ENCODE peak calls at places on chromosomes 12 and 14, in six cellular contexts. One of them, this sample, is unnamed.

GRCh38 chr14:68147331-68147730 is 327.8 kb downstream of the RAD51B start:
- DNase-seq in transverse colon: no peak
- DNase-seq in lung: no peak
- DNase-seq in body of pancreas: no peak
- DNase-seq in HepG2: no peak
- DNase-seq in tibial nerve: no peak
- DNase-seq in this sample: no peak

GRCh38 chr12:20865873-20866272 is 55.4 kb downstream of the SLCO1B3 start:
- DNase-seq in transverse colon: no peak
- DNase-seq in lung: no peak
- DNase-seq in body of pancreas: no peak
- DNase-seq in HepG2: no peak
- DNase-seq in tibial nerve: no peak
- DNase-seq in this sample: no peak

GRCh38 chr14:74647061-74647833 is 35.2 kb upstream of the LTBP2 start:
- DNase-seq in tibial nerve: no peak
- DNase-seq in body of pancreas: no peak
- DNase-seq in HepG2: no peak
- DNase-seq in lung: no peak
- DNase-seq in transverse colon: no peak
- DNase-seq in this sample: no peak

GRCh38 chr12:111363578-111363977 is 5.3 kb downstream of the PHETA1 start:
- DNase-seq in lung: no peak
- DNase-seq in transverse colon: no peak
- DNase-seq in body of pancreas: peak; percentile 46
- DNase-seq in HepG2: no peak
- DNase-seq in tibial nerve: no peak
- DNase-seq in this sample: no peak

GRCh38 chr12:127149226-127149964 is 1117.6 kb upstream of the TMEM132C start:
- DNase-seq in lung: no peak
- DNase-seq in HepG2: no peak
- DNase-seq in body of pancreas: no peak
- DNase-seq in tibial nerve: no peak
- DNase-seq in transverse colon: no peak
- DNase-seq in this sample: no peak

GRCh38 chr12:81942588-81942987 is 183.4 kb upstream of the PPFIA2 start:
- DNase-seq in body of pancreas: no peak
- DNase-seq in transverse colon: no peak
- DNase-seq in tibial nerve: no peak
- DNase-seq in lung: no peak
- DNase-seq in HepG2: no peak
- DNase-seq in this sample: no peak

GRCh38 chr12:110349521-110350151 is 53.9 kb downstream of the ANAPC7 start:
- DNase-seq in body of pancreas: no peak
- DNase-seq in tibial nerve: no peak
- DNase-seq in transverse colon: no peak
- DNase-seq in HepG2: no peak
- DNase-seq in lung: no peak
- DNase-seq in this sample: no peak

GRCh38 chr14:76348898-76349297 is 27.0 kb upstream of the ESRRB start:
- DNase-seq in HepG2: no peak
- DNase-seq in lung: no peak
- DNase-seq in tibial nerve: no peak
- DNase-seq in body of pancreas: no peak
- DNase-seq in transverse colon: no peak
- DNase-seq in this sample: no peak

GRCh38 chr14:56274556-56274955 is 156.3 kb downstream of the PELI2 start:
- DNase-seq in body of pancreas: no peak
- DNase-seq in HepG2: no peak
- DNase-seq in transverse colon: no peak
- DNase-seq in lung: no peak
- DNase-seq in tibial nerve: no peak
- DNase-seq in this sample: no peak

GRCh38 chr12:32025906-32026305 is 66.7 kb downstream of the RESF1 start:
- DNase-seq in body of pancreas: no peak
- DNase-seq in lung: no peak
- DNase-seq in transverse colon: peak; percentile 10
- DNase-seq in HepG2: no peak
- DNase-seq in tibial nerve: no peak
- DNase-seq in this sample: no peak

GRCh38 chr12:26172478-26172877 is 22.9 kb upstream of the SSPN start:
- DNase-seq in HepG2: no peak
- DNase-seq in tibial nerve: no peak
- DNase-seq in lung: no peak
- DNase-seq in transverse colon: no peak
- DNase-seq in body of pancreas: no peak
- DNase-seq in this sample: no peak

GRCh38 chr12:112005419-112006395 is 7.3 kb downstream of the TMEM116 start:
- DNase-seq in body of pancreas: peak; percentile 65
- DNase-seq in lung: peak; percentile 52
- DNase-seq in HepG2: no peak
- DNase-seq in transverse colon: peak; percentile 67
- DNase-seq in tibial nerve: no peak
- DNase-seq in this sample: peak; percentile 75

GRCh38 chr12:22529281-22530060 is 14.9 kb downstream of the C2CD5 start:
- DNase-seq in tibial nerve: no peak
- DNase-seq in transverse colon: no peak
- DNase-seq in HepG2: peak; percentile 59
- DNase-seq in body of pancreas: no peak
- DNase-seq in lung: no peak
- DNase-seq in this sample: no peak

GRCh38 chr14:89707086-89707485 is 247.4 kb downstream of the EFCAB11 start:
- DNase-seq in tibial nerve: no peak
- DNase-seq in transverse colon: no peak
- DNase-seq in lung: no peak
- DNase-seq in body of pancreas: no peak
- DNase-seq in HepG2: no peak
- DNase-seq in this sample: no peak

GRCh38 chr12:33588725-33589405 is 149.2 kb upstream of the SYT10 start:
- DNase-seq in HepG2: no peak
- DNase-seq in transverse colon: no peak
- DNase-seq in tibial nerve: no peak
- DNase-seq in body of pancreas: no peak
- DNase-seq in lung: no peak
- DNase-seq in this sample: no peak

GRCh38 chr12:21615441-21615840 is 10.8 kb upstream of the GYS2 start:
- DNase-seq in tibial nerve: no peak
- DNase-seq in transverse colon: no peak
- DNase-seq in lung: no peak
- DNase-seq in HepG2: no peak
- DNase-seq in body of pancreas: no peak
- DNase-seq in this sample: no peak

GRCh38 chr14:99424306-99424877 is 56.3 kb downstream of the SETD3 start:
- DNase-seq in transverse colon: no peak
- DNase-seq in lung: no peak
- DNase-seq in HepG2: no peak
- DNase-seq in body of pancreas: no peak
- DNase-seq in tibial nerve: no peak
- DNase-seq in this sample: no peak

GRCh38 chr14:104730504-104730903 is 6.5 kb downstream of the ADSS1 start:
- DNase-seq in transverse colon: no peak
- DNase-seq in body of pancreas: no peak
- DNase-seq in lung: no peak
- DNase-seq in HepG2: no peak
- DNase-seq in tibial nerve: no peak
- DNase-seq in this sample: no peak

GRCh38 chr14:91015435-91015834 is 45.0 kb downstream of the RPS6KA5 start:
- DNase-seq in lung: no peak
- DNase-seq in HepG2: no peak
- DNase-seq in body of pancreas: no peak
- DNase-seq in transverse colon: no peak
- DNase-seq in tibial nerve: no peak
- DNase-seq in this sample: no peak

GRCh38 chr12:13891902-13892301 is 89.5 kb downstream of the GRIN2B start:
- DNase-seq in lung: no peak
- DNase-seq in HepG2: no peak
- DNase-seq in transverse colon: no peak
- DNase-seq in tibial nerve: no peak
- DNase-seq in body of pancreas: no peak
- DNase-seq in this sample: no peak

GRCh38 chr12:27198036-27198435 is 46.0 kb upstream of the STK38L start:
- DNase-seq in tibial nerve: peak; percentile 18
- DNase-seq in body of pancreas: no peak
- DNase-seq in lung: no peak
- DNase-seq in transverse colon: no peak
- DNase-seq in HepG2: no peak
- DNase-seq in this sample: no peak

GRCh38 chr12:57430117-57430930 is 519 bp downstream of the R3HDM2 start:
- DNase-seq in lung: peak; percentile 42
- DNase-seq in HepG2: no peak
- DNase-seq in body of pancreas: peak; percentile 63
- DNase-seq in tibial nerve: peak; percentile 26
- DNase-seq in transverse colon: no peak
- DNase-seq in this sample: peak; percentile 46
- TF ChIP-seq CTCF in lung: no peak
- TF ChIP-seq CTCF in HepG2: peak; percentile 27
- TF ChIP-seq CTCF in body of pancreas: peak; percentile 8
- TF ChIP-seq CTCF in tibial nerve: no peak
- TF ChIP-seq CTCF in transverse colon: no peak
- TF ChIP-seq CTCF in this sample: no peak

DNA sequence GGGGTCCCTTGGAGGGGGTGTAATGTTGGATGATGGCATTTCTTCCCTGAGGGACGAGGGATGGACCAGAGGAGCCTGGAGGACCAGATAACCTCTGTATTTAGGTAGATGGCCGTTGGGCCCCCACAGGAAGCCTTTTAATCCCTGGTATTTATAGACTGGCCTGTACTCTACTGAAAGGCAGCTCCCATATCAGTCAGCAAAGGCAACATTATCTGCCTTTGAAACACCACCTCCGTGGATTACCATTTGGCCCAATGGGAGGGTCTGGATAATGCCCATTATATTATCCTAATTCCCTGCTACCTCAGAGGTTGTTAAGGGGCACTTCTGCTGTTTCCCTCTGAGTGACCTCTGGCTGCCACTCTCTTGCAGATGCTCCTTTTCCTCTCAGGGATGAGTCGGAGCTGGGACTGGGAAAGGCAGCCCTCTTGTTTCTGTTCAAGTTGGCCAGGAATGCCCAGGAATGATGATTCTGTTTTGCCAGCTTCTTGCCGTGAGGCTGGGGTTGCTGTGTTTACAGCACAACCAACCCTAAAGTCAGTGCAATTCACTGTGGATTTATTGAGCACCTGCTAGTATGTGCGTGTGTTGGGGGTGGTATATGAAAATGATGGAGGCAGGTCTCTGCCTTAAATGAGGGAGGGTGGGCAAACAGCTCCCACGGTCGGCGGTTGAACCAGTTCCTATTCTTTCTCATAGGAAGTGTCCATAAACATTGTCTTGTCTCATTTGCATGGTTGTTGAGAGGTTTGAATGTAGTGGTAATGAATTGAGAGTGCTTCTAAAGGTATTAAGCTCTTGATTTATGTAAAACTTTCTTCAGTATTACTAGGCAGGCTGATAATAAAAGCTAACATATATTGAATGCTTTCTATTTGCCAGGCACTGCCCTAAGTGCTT is 18.1 kb downstream of the SUSD6 start:
- DNase-seq in body of pancreas: no peak
- DNase-seq in tibial nerve: no peak
- DNase-seq in transverse colon: no peak
- DNase-seq in lung: no peak
- DNase-seq in HepG2: no peak
- DNase-seq in this sample: no peak
- H3K4me1 ChIP-seq in body of pancreas: peaks cover 49% of the 10 kb centered on the region
- H3K4me1 ChIP-seq in tibial nerve: peaks cover 79% of the 10 kb centered on the region
- H3K4me1 ChIP-seq in transverse colon: peaks cover 56% of the 10 kb centered on the region
- H3K4me1 ChIP-seq in lung: peaks cover 51% of the 10 kb centered on the region
- H3K4me1 ChIP-seq in HepG2: peaks cover 60% of the 10 kb centered on the region
- H3K4me1 ChIP-seq in this sample: peaks cover 24% of the 10 kb centered on the region

GRCh38 chr12:85949253-85949652 is 75.2 kb downstream of the NTS start:
- DNase-seq in HepG2: no peak
- DNase-seq in lung: no peak
- DNase-seq in tibial nerve: no peak
- DNase-seq in body of pancreas: no peak
- DNase-seq in transverse colon: no peak
- DNase-seq in this sample: no peak
- H3K4me3 ChIP-seq in HepG2: no peak overlapping the region
- H3K4me3 ChIP-seq in lung: no peak overlapping the region
- H3K4me3 ChIP-seq in tibial nerve: no peak overlapping the region
- H3K4me3 ChIP-seq in body of pancreas: no peak overlapping the region
- H3K4me3 ChIP-seq in transverse colon: no peak overlapping the region
- H3K4me3 ChIP-seq in this sample: no peak overlapping the region

GRCh38 chr12:46400406-46400805 is 27.8 kb upstream of the SLC38A2 start:
- DNase-seq in lung: no peak
- DNase-seq in transverse colon: no peak
- DNase-seq in HepG2: no peak
- DNase-seq in body of pancreas: no peak
- DNase-seq in tibial nerve: no peak
- DNase-seq in this sample: no peak

GRCh38 chr12:46403732-46404097 is 31.1 kb upstream of the SLC38A2 start:
- DNase-seq in HepG2: no peak
- DNase-seq in body of pancreas: no peak
- DNase-seq in lung: no peak
- DNase-seq in transverse colon: no peak
- DNase-seq in tibial nerve: no peak
- DNase-seq in this sample: no peak

GRCh38 chr12:46402861-46403731 is 30.5 kb upstream of the SLC38A2 start:
- DNase-seq in tibial nerve: no peak
- DNase-seq in lung: no peak
- DNase-seq in body of pancreas: no peak
- DNase-seq in HepG2: peak; percentile 20
- DNase-seq in transverse colon: no peak
- DNase-seq in this sample: no peak

GRCh38 chr12:46402451-46402850 is 29.9 kb upstream of the SLC38A2 start:
- DNase-seq in HepG2: no peak
- DNase-seq in transverse colon: peak; percentile 28
- DNase-seq in body of pancreas: no peak
- DNase-seq in lung: no peak
- DNase-seq in tibial nerve: no peak
- DNase-seq in this sample: no peak

GRCh38 chr12:46401703-46402102 is 29.1 kb upstream of the SLC38A2 start:
- DNase-seq in transverse colon: peak; percentile 41
- DNase-seq in tibial nerve: no peak
- DNase-seq in lung: no peak
- DNase-seq in HepG2: no peak
- DNase-seq in body of pancreas: peak; percentile 64
- DNase-seq in this sample: no peak
- TF ChIP-seq CTCF in transverse colon: peak; percentile 28
- TF ChIP-seq CTCF in tibial nerve: no peak
- TF ChIP-seq CTCF in lung: no peak
- TF ChIP-seq CTCF in HepG2: no peak
- TF ChIP-seq CTCF in body of pancreas: peak; percentile 31
- TF ChIP-seq CTCF in this sample: no peak

GRCh38 chr12:54012631-54013398 is 4.0 kb downstream of the HOXC8 start:
- DNase-seq in body of pancreas: no peak
- DNase-seq in lung: no peak
- DNase-seq in tibial nerve: no peak
- DNase-seq in transverse colon: no peak
- DNase-seq in HepG2: no peak
- DNase-seq in this sample: peak; percentile 19

GRCh38 chr12:54016051-54016450 is 7.3 kb downstream of the HOXC8 start:
- DNase-seq in transverse colon: no peak
- DNase-seq in HepG2: no peak
- DNase-seq in body of pancreas: no peak
- DNase-seq in tibial nerve: no peak
- DNase-seq in lung: no peak
- DNase-seq in this sample: no peak

GRCh38 chr12:54016478-54016964 is 7.7 kb downstream of the HOXC8 start:
- DNase-seq in HepG2: no peak
- DNase-seq in transverse colon: no peak
- DNase-seq in lung: no peak
- DNase-seq in body of pancreas: no peak
- DNase-seq in tibial nerve: no peak
- DNase-seq in this sample: peak; percentile 48

GRCh38 chr12:54015210-54015931 is 6.6 kb downstream of the HOXC8 start:
- DNase-seq in tibial nerve: no peak
- DNase-seq in transverse colon: no peak
- DNase-seq in HepG2: no peak
- DNase-seq in body of pancreas: no peak
- DNase-seq in lung: no peak
- DNase-seq in this sample: no peak

GRCh38 chr12:54014315-54015209 is 5.8 kb downstream of the HOXC8 start:
- DNase-seq in HepG2: no peak
- DNase-seq in body of pancreas: no peak
- DNase-seq in transverse colon: no peak
- DNase-seq in tibial nerve: no peak
- DNase-seq in lung: no peak
- DNase-seq in this sample: no peak
- H3K4me1 ChIP-seq in HepG2: peaks cover 16% of the 10 kb centered on the region
- H3K4me1 ChIP-seq in body of pancreas: peaks cover 21% of the 10 kb centered on the region
- H3K4me1 ChIP-seq in transverse colon: peaks cover 12% of the 10 kb centered on the region
- H3K4me1 ChIP-seq in tibial nerve: peaks cover 14% of the 10 kb centered on the region
- H3K4me1 ChIP-seq in lung: no peaks in the 10 kb centered on the region
- H3K4me1 ChIP-seq in this sample: peaks cover 11% of the 10 kb centered on the region